ENCODE peak calls at places on chromosomes 1 and 21, in six cellular contexts. V is BJ, Z is AG08396, S is H54, I is choroid plexus epithelial cell, D is ELR. F is an unnamed sample.

GRCh38 chr1:28161770-28162550 is 14.5 kb downstream of the PTAFR start:
- DNase-seq in D (no peak), V (no peak), S (no peak), Z (no peak), I (no peak), F (no peak)

GRCh38 chr1:88433556-88433955 is 250.5 kb upstream of the PKN2 start:
- DNase-seq in I (no peak), D (no peak), S (no peak), V (no peak), Z (no peak), F (no peak)

GRCh38 chr1:198656500-198656932 is 17.7 kb downstream of the PTPRC start:
- DNase-seq in Z (no peak), I (no peak), D (peak), V (no peak), S (no peak), F (no peak)

GRCh38 chr1:41474490-41475271 is 9.8 kb downstream of the EDN2 start:
- DNase-seq in S (no peak), V (no peak), D (no peak), Z (no peak), I (no peak), F (no peak)

GRCh38 chr1:93625582-93626327 is 55.9 kb downstream of the BCAR3 start:
- DNase-seq in D (peak), I (peak), Z (peak), V (peak), S (peak), F (no peak)

GRCh38 chr1:26318338-26319064 is 743 bp downstream of the CD52 start:
- DNase-seq in S (no peak), Z (no peak), V (no peak), D (no peak), I (no peak), F (no peak)

GRCh38 chr1:21811875-21812305 is at the start of gene LDLRAD2:
- DNase-seq in D (no peak), S (no peak), Z (peak), I (peak), V (no peak), F (no peak)

GRCh38 chr1:116724765-116725375 is 29.4 kb upstream of the CD2 start:
- DNase-seq in S (peak), I (peak), D (peak), V (no peak), Z (peak), F (no peak)

GRCh38 chr1:2606806-2607680 is 20.5 kb downstream of the PRXL2B start:
- DNase-seq in D (no peak), S (no peak), I (no peak), Z (no peak), V (no peak), F (no peak)

GRCh38 chr1:239952348-239953307 is 139.1 kb upstream of the FMN2 start:
- DNase-seq in V (no peak), I (peak), Z (peak), D (peak), S (peak), F (no peak)

GRCh38 chr1:226645279-226645976 is 93.7 kb downstream of the ITPKB start:
- DNase-seq in D (no peak), Z (no peak), S (no peak), I (no peak), V (no peak), F (no peak)

GRCh38 chr1:15919316-15919715 is 56.6 kb downstream of the ZBTB17 start:
- DNase-seq in S (no peak), D (peak), V (peak), Z (peak), I (peak), F (peak)

GRCh38 chr1:2236695-2237677 is 8.9 kb downstream of the SKI start:
- DNase-seq in D (no peak), V (no peak), S (no peak), Z (no peak), I (peak), F (no peak)

GRCh38 chr21:22343303-22343702 is 1345.1 kb downstream of the NCAM2 start:
- DNase-seq in I (no peak), S (no peak), D (no peak), Z (no peak), V (no peak), F (no peak)

GRCh38 chr1:156926175-156926574 is 5.7 kb downstream of the LRRC71 start:
- DNase-seq in D (peak), S (peak), I (peak), Z (peak), V (peak), F (no peak)

GRCh38 chr1:1777510-1777909 is 760 bp downstream of the NADK start:
- DNase-seq in Z (peak), I (peak), S (no peak), D (peak), V (no peak), F (no peak)

GRCh38 chr1:4494558-4494957 is 159.9 kb upstream of the AJAP1 start:
- DNase-seq in S (no peak), V (no peak), D (no peak), Z (no peak), I (no peak), F (no peak)

GRCh38 chr1:91611498-91611917 is 110.9 kb downstream of the CDC7 start:
- DNase-seq in D (no peak), I (no peak), V (no peak), S (no peak), Z (no peak), F (no peak)

GRCh38 chr1:164794310-164794709 is 235.3 kb downstream of the PBX1 start:
- DNase-seq in V (peak), D (peak), Z (peak), I (peak), S (peak), F (no peak)

GRCh38 chr1:200369706-200370105 is 40.1 kb downstream of the ZNF281 start:
- DNase-seq in I (no peak), S (no peak), Z (no peak), V (no peak), D (no peak), F (no peak)

GRCh38 chr21:16605588-16605987 is 875.8 kb downstream of the USP25 start:
- DNase-seq in D (no peak), V (no peak), Z (peak), S (no peak), I (peak), F (no peak)

GRCh38 chr1:7549277-7549676 is 221.8 kb upstream of the VAMP3 start:
- DNase-seq in V (peak), D (peak), S (peak), I (peak), Z (no peak), F (no peak)

GRCh38 chr21:44706706-44707615 is 4.4 kb downstream of the TSPEAR start:
- DNase-seq in I (no peak), Z (no peak), V (no peak), D (no peak), S (no peak), F (no peak)

GRCh38 chr1:165259236-165259635 is 97.3 kb downstream of the LMX1A start:
- DNase-seq in I (no peak), D (no peak), V (no peak), S (no peak), Z (no peak), F (no peak)

GRCh38 chr1:143735764-143736461 is 235.9 kb downstream of the FAM72C start:
- DNase-seq in Z (no peak), D (peak), S (no peak), I (no peak), V (no peak), F (no peak)

GRCh38 chr1:244067893-244068292 is 16.8 kb downstream of the ZBTB18 start:
- DNase-seq in V (no peak), I (no peak), Z (peak), S (no peak), D (peak), F (no peak)

GRCh38 chr1:41515131-41515678 is 30.7 kb upstream of the EDN2 start:
- DNase-seq in V (no peak), D (no peak), S (peak), I (no peak), Z (no peak), F (no peak)

GRCh38 chr1:8169364-8170058 is 143.4 kb upstream of the ERRFI1 start:
- DNase-seq in V (peak), Z (peak), D (peak), S (no peak), I (peak), F (peak)

GRCh38 chr1:116203192-116203723 is 92.1 kb downstream of the MAB21L3 start:
- DNase-seq in S (no peak), I (no peak), D (peak), V (no peak), Z (no peak), F (no peak)

GRCh38 chr1:45117766-45118165 is 88.6 kb downstream of the ZSWIM5 start:
- DNase-seq in I (no peak), Z (no peak), V (no peak), S (no peak), D (no peak), F (no peak)

F was measured in GM12892.